ENCODE peak calls at places on chromosomes 2 and 18, in six cellular contexts. U, Q, E, K, H and R are unnamed samples.

GRCh38 chr2:64222942-64223511 is 78.8 kb upstream of the PELI1 start:
- DNase-seq in K (no peak), H (no peak), Q (no peak), E (no peak), U (no peak), R (no peak)

GRCh38 chr2:212145111-212145510 is 393.5 kb downstream of the ERBB4 start:
- DNase-seq in Q (no peak), K (peak; percentile 75), U (no peak), H (no peak), E (no peak), R (no peak)

GRCh38 chr2:177998006-177998405 is 74.6 kb downstream of the PDE11A start:
- DNase-seq in U (no peak), H (no peak), K (peak; percentile 76), E (no peak), Q (no peak), R (no peak)

GRCh38 chr2:179268277-179268935 is 3.8 kb upstream of the SESTD1 start:
- DNase-seq in H (no peak), Q (peak; percentile 69), U (no peak), E (no peak), K (peak; percentile 85), R (no peak)

GRCh38 chr2:14616342-14616741 is 16.2 kb upstream of the LRATD1 start:
- DNase-seq in U (no peak), E (no peak), Q (no peak), K (no peak), H (no peak), R (no peak)

GRCh38 chr2:167135691-167136090 is 247.4 kb downstream of the XIRP2 start:
- DNase-seq in K (peak; percentile 59), H (no peak), Q (no peak), E (no peak), U (no peak), R (no peak)

GRCh38 chr2:1793868-1794445 is 49.6 kb upstream of the PXDN start:
- DNase-seq in E (no peak), U (no peak), H (no peak), Q (peak; percentile 79), K (no peak), R (no peak)

GRCh38 chr2:106991866-106992265 is 105.9 kb upstream of the ST6GAL2 start:
- DNase-seq in E (no peak), H (no peak), U (no peak), Q (no peak), K (peak; percentile 36), R (no peak)

GRCh38 chr2:15626126-15626525 is 34.5 kb downstream of the DDX1 start:
- DNase-seq in K (no peak), Q (no peak), H (no peak), E (no peak), U (no peak), R (no peak)

GRCh38 chr2:64586883-64587481 is 62.9 kb downstream of the AFTPH start:
- DNase-seq in K (peak; percentile 75), Q (no peak), H (no peak), U (peak; percentile 57), E (no peak), R (no peak)

GRCh38 chr18:76610933-76611749 is 116.1 kb upstream of the ZNF516 start:
- DNase-seq in E (no peak), H (no peak), Q (no peak), K (peak; percentile 60), U (no peak), R (no peak)

GRCh38 chr2:216416571-216417307 is 4.5 kb downstream of the SMARCAL1 start:
- DNase-seq in E (no peak), K (no peak), H (no peak), U (no peak), Q (no peak), R (no peak)

GRCh38 chr2:68266655-68267054 is 14.3 kb upstream of the PPP3R1 start:
- DNase-seq in H (no peak), Q (no peak), E (no peak), U (no peak), K (no peak), R (no peak)
- TF ChIP-seq CTCF in H (no peak), Q (no peak), E (no peak), U (no peak), K (no peak), R (no peak)

DNA sequence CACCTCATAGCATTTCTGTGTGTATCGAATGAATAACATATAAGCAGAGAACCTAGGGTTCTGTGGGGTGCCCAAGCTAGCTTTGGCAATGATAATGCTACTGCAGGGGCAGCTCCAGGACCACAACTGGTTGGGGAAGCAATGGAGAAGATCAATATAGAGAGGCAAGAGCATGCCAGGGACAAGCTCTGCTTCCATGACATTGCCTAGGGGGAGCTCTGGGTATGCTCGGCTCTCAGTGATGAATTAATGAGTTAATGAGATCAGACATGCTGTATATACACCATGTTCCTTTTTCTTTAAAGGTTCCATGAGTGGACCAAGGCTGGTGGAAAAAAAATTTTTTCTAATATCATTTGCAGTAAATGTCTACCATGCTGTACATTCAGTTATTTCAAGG is 618.4 kb downstream of the BCL11A start:
- DNase-seq in U (no peak), Q (no peak), K (no peak), E (no peak), H (no peak), R (no peak)
- TF ChIP-seq CTCF in U (no peak), Q (no peak), K (no peak), E (no peak), H (no peak), R (no peak)

DNA sequence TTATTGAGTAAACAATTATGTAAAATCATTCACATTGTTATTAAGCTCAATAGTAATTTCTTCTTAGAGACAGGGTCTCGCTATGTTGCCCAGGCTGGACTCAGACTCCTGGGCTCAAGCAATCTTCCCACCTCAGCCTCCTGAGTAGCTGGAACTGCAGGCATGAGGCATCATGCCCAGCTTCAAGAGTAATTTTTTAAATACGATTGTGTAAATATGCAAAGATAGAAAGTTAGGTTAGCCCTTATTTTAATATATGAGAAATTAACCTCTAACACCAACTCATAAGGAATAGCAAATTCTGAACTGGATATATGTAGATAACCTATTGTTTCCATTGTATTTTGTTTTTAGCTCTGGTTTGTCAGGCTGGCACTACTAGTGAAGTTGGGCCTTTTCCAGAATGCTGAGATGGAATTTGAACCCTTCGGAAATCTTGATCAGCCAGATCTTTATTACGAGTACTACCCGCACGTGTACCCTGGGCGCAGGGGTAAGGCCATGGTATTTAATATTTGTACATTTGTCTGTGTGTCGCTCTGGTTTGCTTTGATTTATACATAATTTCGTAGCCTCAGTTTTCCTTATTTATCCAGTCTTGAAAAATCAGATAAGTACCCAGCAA is 44.8 kb downstream of the TRAPPC12 start:
- DNase-seq in Q (no peak), H (no peak), E (no peak), K (no peak), U (no peak), R (no peak)
- TF ChIP-seq CTCF in Q (peak; percentile 43), H (no peak), E (no peak), K (no peak), U (no peak), R (peak; percentile 68)

DNA sequence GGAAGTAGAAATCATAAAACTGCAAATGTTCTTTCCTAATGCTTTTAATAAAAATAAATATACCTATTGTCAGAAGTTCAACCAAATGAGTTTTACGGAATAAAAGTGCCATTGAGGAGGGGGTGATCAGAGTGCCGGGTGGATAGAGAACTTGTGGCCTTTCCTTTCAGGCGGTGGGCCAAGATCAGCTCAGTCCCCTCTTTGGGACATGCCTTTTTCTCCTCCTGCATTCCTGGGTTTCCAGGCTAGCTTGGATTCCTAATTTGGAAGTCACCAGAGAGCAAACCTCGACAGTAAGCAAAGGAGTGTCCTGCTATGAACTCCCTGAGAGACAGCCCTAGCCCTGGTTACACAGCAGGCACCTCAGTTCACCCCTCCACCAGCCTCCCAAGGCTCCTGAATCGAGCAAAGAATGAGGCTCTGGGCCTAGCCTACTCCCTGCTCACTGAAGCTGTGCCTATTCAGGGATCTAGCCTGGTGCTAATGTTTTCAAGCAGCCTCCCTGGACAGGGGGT is 66.8 kb upstream of the RMDN2 start:
- DNase-seq in H (no peak), K (peak; percentile 64), U (no peak), Q (peak; percentile 80), E (no peak), R (no peak)
- TF ChIP-seq CTCF in H (no peak), K (no peak), U (no peak), Q (no peak), E (no peak), R (no peak)

GRCh38 chr18:46098616-46098933 is 479 bp upstream of the ATP5F1A start:
- DNase-seq in Q (no peak), U (no peak), K (no peak), E (no peak), H (no peak), R (no peak)

GRCh38 chr18:46096651-46097300 is 1.3 kb downstream of the ATP5F1A start:
- DNase-seq in Q (no peak), H (no peak), E (no peak), U (no peak), K (peak; percentile 18), R (no peak)

GRCh38 chr18:46099463-46099862 is 1.4 kb upstream of the ATP5F1A start:
- DNase-seq in K (no peak), E (no peak), Q (no peak), H (no peak), U (no peak), R (no peak)

GRCh38 chr18:46097378-46097852 is 681 bp downstream of the ATP5F1A start:
- DNase-seq in E (no peak), K (no peak), H (no peak), U (no peak), Q (no peak), R (no peak)

GRCh38 chr18:46097853-46098615 is at the start of gene ATP5F1A:
- DNase-seq in Q (peak; percentile 93), K (peak; percentile 85), U (peak; percentile 91), H (peak; percentile 84), E (peak; percentile 83), R (peak; percentile 84)
- TF ChIP-seq CTCF in Q (no peak), K (no peak), U (no peak), H (no peak), E (no peak), R (no peak)